ENCODE peak calls at places on chromosomes 4 and X, in six cellular contexts. One of them, this sample, is unnamed.

GRCh38 chrX:48086119-48086518 is 14.7 kb upstream of the ZNF630 start:
- DNase-seq in uterus: no peak
- DNase-seq in HCT116: peak
- DNase-seq in GM12892: no peak
- DNase-seq in NB4: no peak
- DNase-seq in ovary: no peak
- DNase-seq in this sample: no peak

GRCh38 chr4:42172391-42172790 is 19.9 kb upstream of the BEND4 start:
- DNase-seq in uterus: no peak
- DNase-seq in HCT116: no peak
- DNase-seq in GM12892: no peak
- DNase-seq in NB4: no peak
- DNase-seq in ovary: no peak
- DNase-seq in this sample: no peak

GRCh38 chrX:140034916-140035315 is 69.6 kb upstream of the CXorf66 start:
- DNase-seq in uterus: no peak
- DNase-seq in HCT116: no peak
- DNase-seq in GM12892: no peak
- DNase-seq in NB4: peak
- DNase-seq in ovary: no peak
- DNase-seq in this sample: no peak

GRCh38 chr4:68891679-68892078 is 59.9 kb downstream of the UGT2A3 start:
- DNase-seq in uterus: no peak
- DNase-seq in HCT116: no peak
- DNase-seq in GM12892: no peak
- DNase-seq in NB4: no peak
- DNase-seq in ovary: no peak
- DNase-seq in this sample: no peak

GRCh38 chr4:87633239-87633638 is 16.8 kb upstream of the DMP1 start:
- DNase-seq in uterus: no peak
- DNase-seq in HCT116: no peak
- DNase-seq in GM12892: no peak
- DNase-seq in NB4: no peak
- DNase-seq in ovary: no peak
- DNase-seq in this sample: no peak

GRCh38 chr4:57187241-57187640 is 77.1 kb upstream of the IGFBP7 start:
- DNase-seq in uterus: no peak
- DNase-seq in HCT116: no peak
- DNase-seq in GM12892: no peak
- DNase-seq in NB4: no peak
- DNase-seq in ovary: no peak
- DNase-seq in this sample: no peak

GRCh38 chr4:139210486-139210885 is 33.5 kb upstream of the ELF2 start:
- DNase-seq in uterus: peak
- DNase-seq in HCT116: no peak
- DNase-seq in GM12892: no peak
- DNase-seq in NB4: no peak
- DNase-seq in ovary: no peak
- DNase-seq in this sample: no peak

GRCh38 chr4:14178421-14178820 is 550.9 kb upstream of the BOD1L1 start:
- DNase-seq in uterus: no peak
- DNase-seq in HCT116: no peak
- DNase-seq in GM12892: no peak
- DNase-seq in NB4: no peak
- DNase-seq in ovary: no peak
- DNase-seq in this sample: no peak

GRCh38 chrX:111100191-111100590 is 4.2 kb downstream of the PAK3 start:
- DNase-seq in uterus: no peak
- DNase-seq in HCT116: peak
- DNase-seq in GM12892: peak
- DNase-seq in NB4: peak
- DNase-seq in ovary: no peak
- DNase-seq in this sample: peak

GRCh38 chr4:40316782-40317635 is 18.1 kb upstream of the CHRNA9 start:
- DNase-seq in uterus: peak
- DNase-seq in HCT116: peak
- DNase-seq in GM12892: peak
- DNase-seq in NB4: peak
- DNase-seq in ovary: peak
- DNase-seq in this sample: no peak

GRCh38 chrX:155896512-155896911 is 15.4 kb downstream of the VAMP7 start:
- DNase-seq in uterus: no peak
- DNase-seq in HCT116: no peak
- DNase-seq in GM12892: no peak
- DNase-seq in NB4: peak
- DNase-seq in ovary: no peak
- DNase-seq in this sample: no peak

DNA sequence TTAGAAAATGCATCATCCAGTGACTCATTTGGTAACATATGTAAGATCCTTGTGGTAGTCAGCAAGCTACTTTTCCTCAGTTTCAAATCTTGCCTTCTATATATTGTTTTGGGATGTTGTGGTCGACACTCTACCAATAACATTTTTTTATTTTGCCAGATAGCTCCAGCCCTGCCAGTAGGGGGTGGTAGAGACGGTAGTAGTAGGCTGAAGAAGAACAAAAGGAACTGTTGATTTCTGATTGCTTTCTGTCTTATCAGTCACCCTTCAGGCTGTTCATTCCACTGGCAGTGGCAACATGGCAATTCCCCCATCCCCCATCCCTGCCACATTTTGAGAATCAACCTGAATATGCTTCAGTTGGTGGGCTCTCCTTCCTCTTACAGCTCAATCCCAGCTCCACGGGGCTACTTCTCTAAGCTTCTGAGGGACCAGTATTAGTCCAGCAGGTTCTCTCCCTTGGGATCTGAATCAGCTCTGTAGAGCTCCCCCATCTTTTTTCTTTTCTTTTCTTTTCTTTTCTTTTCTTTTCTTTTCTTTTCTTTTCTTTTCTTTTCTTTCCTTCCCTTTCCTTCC is 171.5 kb upstream of the VEGFC start:
- DNase-seq in uterus: no peak
- DNase-seq in HCT116: peak
- DNase-seq in GM12892: no peak
- DNase-seq in NB4: peak
- DNase-seq in ovary: no peak
- DNase-seq in this sample: no peak
- TF ChIP-seq POLR2A in uterus: no peak
- TF ChIP-seq POLR2A in HCT116: no peak
- TF ChIP-seq POLR2A in GM12892: no peak
- TF ChIP-seq POLR2A in NB4: no peak
- TF ChIP-seq POLR2A in ovary: no peak
- TF ChIP-seq POLR2A in this sample: no peak

DNA sequence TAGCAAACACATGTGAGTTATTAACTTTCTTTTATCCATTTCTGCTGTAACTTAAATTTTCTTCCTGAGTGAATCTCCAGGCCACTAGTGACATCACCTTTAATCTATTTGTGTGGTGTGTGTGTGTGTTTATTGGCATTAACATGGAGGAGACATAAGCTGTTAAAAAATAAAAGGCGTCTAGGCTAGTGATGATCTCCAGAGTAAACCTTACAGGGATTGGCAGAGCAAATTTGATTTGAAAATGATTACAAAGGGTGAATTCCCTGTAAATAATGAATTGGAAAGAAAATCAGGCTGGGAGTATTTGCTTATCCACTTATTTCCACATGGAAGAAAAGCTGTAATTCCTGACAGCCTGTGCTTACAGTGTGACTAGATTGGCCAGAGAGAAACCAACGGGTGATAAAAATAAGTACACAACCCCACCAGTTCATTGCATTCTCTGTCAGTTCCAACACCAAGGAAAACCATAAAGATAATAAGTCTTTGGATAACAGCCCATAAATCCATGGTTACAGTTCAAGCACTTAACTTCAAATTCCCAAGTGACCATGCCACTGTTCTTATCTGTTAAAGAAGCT is 186.1 kb downstream of the ENOX2 start:
- DNase-seq in uterus: no peak
- DNase-seq in HCT116: no peak
- DNase-seq in GM12892: no peak
- DNase-seq in NB4: no peak
- DNase-seq in ovary: no peak
- DNase-seq in this sample: no peak
- TF ChIP-seq POLR2A in uterus: no peak
- TF ChIP-seq POLR2A in HCT116: no peak
- TF ChIP-seq POLR2A in GM12892: no peak
- TF ChIP-seq POLR2A in NB4: no peak
- TF ChIP-seq POLR2A in ovary: no peak
- TF ChIP-seq POLR2A in this sample: no peak

GRCh38 chr4:179872751-179873150 is 2370.5 kb upstream of the TENM3 start:
- DNase-seq in uterus: no peak
- DNase-seq in HCT116: no peak
- DNase-seq in GM12892: no peak
- DNase-seq in NB4: no peak
- DNase-seq in ovary: no peak
- DNase-seq in this sample: no peak

GRCh38 chr4:179871726-179872125 is 2371.5 kb upstream of the TENM3 start:
- DNase-seq in uterus: no peak
- DNase-seq in HCT116: no peak
- DNase-seq in GM12892: no peak
- DNase-seq in NB4: no peak
- DNase-seq in ovary: no peak
- DNase-seq in this sample: no peak

DNA sequence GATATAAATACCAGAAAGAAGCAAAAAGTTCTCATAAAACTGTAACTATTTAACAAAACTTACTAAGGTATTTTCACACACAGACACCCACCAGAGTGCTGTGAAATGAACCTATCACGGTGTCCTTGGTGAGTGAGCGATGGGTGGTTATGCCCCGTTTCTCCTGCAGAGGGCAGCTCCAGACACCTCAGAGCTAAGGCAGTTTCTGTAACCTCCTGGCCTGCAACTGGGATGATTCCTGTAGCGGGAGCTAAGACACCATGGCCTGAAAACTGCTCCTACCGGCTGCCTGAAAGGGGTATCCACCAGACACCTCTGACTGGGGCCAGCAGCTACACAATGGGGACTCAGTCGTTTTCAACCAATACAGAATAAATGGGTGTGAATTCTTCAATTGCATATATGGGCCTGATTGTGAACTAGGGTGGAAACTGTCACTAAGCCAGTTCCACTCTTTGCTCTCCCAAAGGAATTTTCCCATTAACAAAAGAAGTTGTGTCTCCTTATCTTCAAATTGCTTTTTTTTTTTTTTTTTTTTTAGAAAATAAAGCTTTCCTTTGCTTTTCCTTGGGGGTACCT is 2375.8 kb upstream of the TENM3 start:
- DNase-seq in uterus: no peak
- DNase-seq in HCT116: peak
- DNase-seq in GM12892: peak
- DNase-seq in NB4: peak
- DNase-seq in ovary: no peak
- DNase-seq in this sample: no peak
- TF ChIP-seq POLR2A in uterus: no peak
- TF ChIP-seq POLR2A in HCT116: no peak
- TF ChIP-seq POLR2A in GM12892: no peak
- TF ChIP-seq POLR2A in NB4: no peak
- TF ChIP-seq POLR2A in ovary: no peak
- TF ChIP-seq POLR2A in this sample: no peak

GRCh38 chr4:10200869-10201268 is 84.3 kb upstream of the WDR1 start:
- DNase-seq in uterus: no peak
- DNase-seq in HCT116: no peak
- DNase-seq in GM12892: no peak
- DNase-seq in NB4: peak
- DNase-seq in ovary: no peak
- DNase-seq in this sample: no peak
- TF ChIP-seq POLR2A in uterus: no peak
- TF ChIP-seq POLR2A in HCT116: no peak
- TF ChIP-seq POLR2A in GM12892: no peak
- TF ChIP-seq POLR2A in NB4: no peak
- TF ChIP-seq POLR2A in ovary: no peak
- TF ChIP-seq POLR2A in this sample: no peak

DNA sequence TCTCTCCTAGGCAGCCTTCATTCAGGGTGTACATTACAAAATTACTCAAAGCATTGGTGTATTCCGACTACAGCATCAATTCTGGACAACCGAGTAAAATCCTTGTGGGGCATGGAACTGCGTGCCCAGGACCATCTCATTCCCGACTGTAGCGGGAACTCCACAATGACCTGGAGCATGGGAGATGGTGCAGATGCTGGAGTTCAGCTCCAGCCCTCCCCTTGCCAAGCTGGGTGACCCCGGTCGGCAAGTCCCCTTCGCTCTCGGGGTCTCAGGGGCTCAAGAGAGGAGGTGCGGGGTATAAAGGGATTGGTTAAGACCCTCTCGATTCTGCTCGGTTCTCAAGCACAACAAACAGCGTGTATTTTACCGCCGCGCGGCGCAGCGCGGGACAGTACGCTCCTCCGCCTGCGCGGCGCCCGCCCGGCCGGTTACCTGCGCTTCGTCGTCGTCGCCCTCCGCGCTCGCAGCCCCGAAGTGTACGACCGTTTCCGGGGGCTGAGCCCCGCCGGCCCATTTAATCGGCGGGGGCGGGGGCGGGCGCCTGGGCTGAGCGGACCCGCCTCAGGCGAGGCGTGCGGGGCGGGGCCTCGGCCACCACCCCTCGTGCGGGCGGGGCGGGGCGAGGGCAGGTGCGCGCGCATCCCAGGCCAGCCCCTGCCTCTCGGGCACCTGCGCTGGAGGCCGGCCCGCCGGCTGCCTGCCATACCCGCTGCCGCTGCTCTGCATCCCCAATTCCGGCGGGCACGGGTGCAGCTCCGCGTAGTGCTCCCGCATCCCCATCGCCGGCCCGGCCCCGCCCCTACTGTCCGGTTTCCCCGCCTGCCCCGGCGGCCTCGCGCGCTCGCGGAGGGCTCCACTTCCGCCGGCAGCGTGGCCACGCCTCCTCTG is at the start of gene G6PD:
- DNase-seq in uterus: no peak
- DNase-seq in HCT116: peak
- DNase-seq in GM12892: peak
- DNase-seq in NB4: peak
- DNase-seq in ovary: no peak
- DNase-seq in this sample: peak
- TF ChIP-seq POLR2A in uterus: peak
- TF ChIP-seq POLR2A in HCT116: peak
- TF ChIP-seq POLR2A in GM12892: peak
- TF ChIP-seq POLR2A in NB4: peak
- TF ChIP-seq POLR2A in ovary: peak
- TF ChIP-seq POLR2A in this sample: no peak

This sample was measured in spleen.